ENCODE peak calls at places on chromosomes 5 and 9, in seven cellular contexts. A is KBM-7; J is COR-L47; C is CD8-positive, alpha-beta T cell; W is neural crest cell; Y is central memory CD4-positive, alpha-beta T cell; P is neuronal stem cell. M is an unnamed sample.
A peak's percentile ranks its signal among the peaks of the same experiment; 100 is the strongest.

GRCh38 chr5:107937710-107938355 is 267.1 kb upstream of the EFNA5 start:
- DNase-seq in A (no peak), J (no peak), C (no peak), W (no peak), Y (no peak), P (no peak), M (no peak)

GRCh38 chr5:140554454-140554853 is 2.8 kb downstream of the SRA1 start:
- DNase-seq in A (no peak), J (no peak), C (no peak), W (no peak), Y (no peak), P (no peak), M (no peak)

GRCh38 chr9:76756273-76756650 is 8.0 kb upstream of the PCA3 start:
- DNase-seq in A (peak; percentile 32), J (peak; percentile 17), C (no peak), W (peak; percentile 20), Y (no peak), P (peak; percentile 11), M (peak; percentile 36)

GRCh38 chr5:17080361-17080760 is 137.1 kb upstream of the BASP1 start:
- DNase-seq in A (no peak), J (no peak), C (no peak), W (no peak), Y (no peak), P (no peak), M (no peak)

GRCh38 chr5:111133436-111133751 is 41.2 kb downstream of the WDR36 start:
- DNase-seq in A (no peak), J (no peak), C (no peak), W (no peak), Y (no peak), P (no peak), M (no peak)

GRCh38 chr5:55226027-55226933 is 835 bp downstream of the MCIDAS start:
- DNase-seq in A (peak; percentile 93), J (peak; percentile 83), C (peak; percentile 20), W (peak; percentile 82), Y (no peak), P (peak; percentile 73), M (peak; percentile 89)

GRCh38 chr5:171999100-171999499 is 7.3 kb downstream of the FBXW11 start:
- DNase-seq in A (no peak), J (no peak), C (no peak), W (no peak), Y (no peak), P (no peak), M (no peak)

GRCh38 chr9:24504521-24504920 is 41.2 kb downstream of the IZUMO3 start:
- DNase-seq in A (no peak), J (no peak), C (no peak), W (no peak), Y (no peak), P (no peak), M (no peak)

GRCh38 chr5:38426986-38427950 is 129.2 kb downstream of the LIFR start:
- DNase-seq in A (no peak), J (no peak), C (no peak), W (no peak), Y (no peak), P (no peak), M (no peak)

GRCh38 chr5:148882332-148882731 is 55.9 kb downstream of the ADRB2 start:
- DNase-seq in A (peak; percentile 49), J (no peak), C (no peak), W (no peak), Y (no peak), P (no peak), M (no peak)

GRCh38 chr5:16713386-16713928 is 96.7 kb upstream of the RETREG1 start:
- DNase-seq in A (no peak), J (peak; percentile 61), C (no peak), W (peak; percentile 62), Y (no peak), P (peak; percentile 98), M (peak; percentile 58)

GRCh38 chr5:85896499-85896898 is 721.2 kb upstream of the COX7C start:
- DNase-seq in A (no peak), J (no peak), C (no peak), W (no peak), Y (no peak), P (no peak), M (no peak)

GRCh38 chr5:170738840-170739239 is 44.7 kb upstream of the GABRP start:
- DNase-seq in A (no peak), J (no peak), C (no peak), W (no peak), Y (no peak), P (no peak), M (no peak)

GRCh38 chr9:35845824-35846771 is 17.1 kb downstream of the TMEM8B start:
- DNase-seq in A (no peak), J (no peak), C (no peak), W (no peak), Y (no peak), P (no peak), M (peak; percentile 24)

GRCh38 chr5:150058480-150059126 is 27.8 kb downstream of the CSF1R start:
- DNase-seq in A (peak; percentile 87), J (no peak), C (no peak), W (no peak), Y (no peak), P (no peak), M (no peak)

GRCh38 chr5:77645158-77645994 is 6.9 kb upstream of the OTP start:
- DNase-seq in A (peak; percentile 52), J (peak; percentile 31), C (no peak), W (no peak), Y (peak; percentile 25), P (no peak), M (peak; percentile 78)

GRCh38 chr9:78046120-78046519 is 14.5 kb upstream of the GNAQ start:
- DNase-seq in A (no peak), J (no peak), C (no peak), W (no peak), Y (no peak), P (no peak), M (no peak)

GRCh38 chr5:386432-387341 is 56.3 kb upstream of the EXOC3 start:
- DNase-seq in A (no peak), J (no peak), C (peak; percentile 8), W (no peak), Y (no peak), P (no peak), M (no peak)

GRCh38 chr9:76181020-76181641 is 213.1 kb downstream of the RFK start:
- DNase-seq in A (no peak), J (no peak), C (no peak), W (no peak), Y (no peak), P (no peak), M (no peak)

GRCh38 chr9:110049699-110050450 is 158.1 kb downstream of the C9orf152 start:
- DNase-seq in A (peak; percentile 30), J (no peak), C (no peak), W (peak; percentile 24), Y (peak; percentile 0), P (no peak), M (peak; percentile 59)

GRCh38 chr9:86669442-86669841 is 277.9 kb downstream of the GAS1 start:
- DNase-seq in A (no peak), J (no peak), C (no peak), W (no peak), Y (no peak), P (no peak), M (no peak)

GRCh38 chr5:59845733-59846132 is 47.8 kb downstream of the PDE4D start:
- DNase-seq in A (no peak), J (no peak), C (no peak), W (no peak), Y (no peak), P (no peak), M (no peak)

GRCh38 chr5:75510836-75511434 is 494 bp downstream of the CERT1 start:
- DNase-seq in A (no peak), J (peak; percentile 31), C (peak; percentile 55), W (peak; percentile 18), Y (peak; percentile 8), P (peak; percentile 23), M (peak; percentile 76)

GRCh38 chr9:76744336-76744735 is 19.9 kb upstream of the PCA3 start:
- DNase-seq in A (no peak), J (no peak), C (no peak), W (no peak), Y (no peak), P (no peak), M (no peak)

GRCh38 chr9:135096408-135096885 is 9.0 kb downstream of the OLFM1 start:
- DNase-seq in A (no peak), J (no peak), C (no peak), W (no peak), Y (no peak), P (no peak), M (no peak)